ENCODE peak calls at places on chromosomes 16 and 17, in four cellular contexts. E, H, U and N are unnamed samples.

GRCh38 chr17:4585203-4585939 is 1.0 kb downstream of the SMTNL2 start:
- DNase-seq in E (no peak), H (no peak), U (no peak), N (no peak)

GRCh38 chr17:12089809-12090384 is 69.2 kb downstream of the MAP2K4 start:
- DNase-seq in E (no peak), H (no peak), U (peak), N (peak)

GRCh38 chr16:88701541-88702363 is 4.5 kb downstream of the RNF166 start:
- DNase-seq in E (no peak), H (no peak), U (no peak), N (no peak)

GRCh38 chr17:28623696-28624095 is 9.7 kb upstream of the RSKR start:
- DNase-seq in E (no peak), H (no peak), U (no peak), N (no peak)

GRCh38 chr17:72381597-72382397 is 261.0 kb downstream of the SOX9 start:
- DNase-seq in E (no peak), H (no peak), U (no peak), N (no peak)

GRCh38 chr17:59287887-59288286 is 43.6 kb upstream of the YPEL2 start:
- DNase-seq in E (no peak), H (no peak), U (no peak), N (no peak)

GRCh38 chr17:30808785-30809286 is 15.7 kb downstream of the CRLF3 start:
- DNase-seq in E (no peak), H (no peak), U (no peak), N (peak)

GRCh38 chr17:12530126-12530525 is 135.6 kb upstream of the MYOCD start:
- DNase-seq in E (no peak), H (no peak), U (no peak), N (no peak)

GRCh38 chr16:14302399-14303181 is 231.5 kb downstream of the MRTFB start:
- DNase-seq in E (no peak), H (peak), U (no peak), N (peak)

GRCh38 chr16:88789593-88789992 is 4.6 kb upstream of the PIEZO1 start:
- DNase-seq in E (no peak), H (no peak), U (no peak), N (no peak)

GRCh38 chr17:50169121-50169764 is 3.4 kb downstream of the SGCA start:
- DNase-seq in E (peak), H (no peak), U (peak), N (peak)

GRCh38 chr17:6162216-6162615 is 92.0 kb downstream of the WSCD1 start:
- DNase-seq in E (no peak), H (no peak), U (no peak), N (no peak)

GRCh38 chr17:66450008-66450856 is 147.8 kb downstream of the PRKCA start:
- DNase-seq in E (no peak), H (no peak), U (no peak), N (peak)

GRCh38 chr16:53433930-53434435 is 288 bp upstream of the RBL2 start:
- DNase-seq in E (peak), H (no peak), U (peak), N (peak)

GRCh38 chr16:11957591-11958395 is 7.2 kb upstream of the TNFRSF17 start:
- DNase-seq in E (no peak), H (no peak), U (peak), N (no peak)

GRCh38 chr16:66562986-66563385 is 3.3 kb upstream of the CMTM1 start:
- DNase-seq in E (no peak), H (no peak), U (no peak), N (no peak)

GRCh38 chr16:59210955-59211541 is 476.9 kb upstream of the GOT2 start:
- DNase-seq in E (peak), H (no peak), U (peak), N (peak)

GRCh38 chr17:8380049-8380448 is 2.9 kb downstream of the RPL26 start:
- DNase-seq in E (no peak), H (no peak), U (no peak), N (no peak)

GRCh38 chr16:19131809-19132777 is 18.3 kb downstream of the ITPRIPL2 start:
- DNase-seq in E (no peak), H (no peak), U (no peak), N (no peak)

GRCh38 chr17:49932131-49932723 is 36.8 kb upstream of the DLX4 start:
- DNase-seq in E (no peak), H (no peak), U (no peak), N (no peak)

GRCh38 chr17:46194393-46195216 is 1.4 kb upstream of the KANSL1 start:
- DNase-seq in E (no peak), H (no peak), U (peak), N (peak)

GRCh38 chr17:65278820-65279184 is 141.6 kb downstream of the RGS9 start:
- DNase-seq in E (no peak), H (no peak), U (no peak), N (no peak)

GRCh38 chr17:65277576-65277975 is 140.4 kb downstream of the RGS9 start:
- DNase-seq in E (peak), H (no peak), U (peak), N (peak)

GRCh38 chr17:65279456-65279855 is 142.3 kb downstream of the RGS9 start:
- DNase-seq in E (no peak), H (no peak), U (no peak), N (no peak)

GRCh38 chr17:65283704-65284103 is 146.5 kb downstream of the RGS9 start:
- DNase-seq in E (no peak), H (peak), U (peak), N (no peak)

DNA sequence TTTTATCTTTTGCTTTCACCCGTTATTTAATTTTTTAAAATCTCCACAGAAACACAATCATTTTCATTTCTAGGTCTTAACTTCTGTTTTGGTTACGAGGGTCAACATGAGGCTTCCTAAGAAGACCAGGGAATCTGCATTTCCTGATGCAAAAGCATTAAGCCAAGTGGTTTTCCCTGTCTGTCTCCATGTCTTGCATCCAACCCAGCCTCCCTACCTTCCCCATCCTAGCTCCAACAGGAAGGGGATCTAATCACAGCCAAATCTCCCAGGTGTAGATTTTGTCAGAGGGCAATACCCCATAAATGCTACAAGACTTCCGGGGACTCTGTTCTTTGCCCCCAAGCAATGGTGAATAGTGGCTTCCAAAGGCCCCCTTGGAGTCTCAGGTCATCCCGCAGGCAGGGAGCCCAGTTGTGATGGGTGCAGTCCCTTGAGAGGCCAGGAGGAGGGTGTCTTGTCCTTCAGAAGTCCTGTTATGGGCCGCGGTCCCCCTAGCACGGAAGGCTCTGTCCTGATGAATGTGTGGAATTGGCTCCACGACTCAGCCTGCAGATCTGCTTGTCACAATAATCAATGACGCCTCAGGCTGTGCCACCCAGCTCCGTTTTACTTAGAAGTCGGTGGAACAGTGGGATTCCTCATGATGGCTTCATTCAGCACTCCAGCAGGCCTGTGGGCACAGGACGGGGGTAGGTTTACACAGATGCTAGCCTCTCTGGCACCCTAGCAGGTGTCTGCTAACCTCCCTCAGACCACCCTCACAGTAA is 141.1 kb downstream of the RGS9 start:
- DNase-seq in E (peak), H (peak), U (peak), N (peak)
- TF ChIP-seq CTCF in E (peak), H (peak), U (peak), N (peak)

GRCh38 chr16:85910073-85910853 is 11.3 kb downstream of the IRF8 start:
- DNase-seq in E (no peak), H (no peak), U (no peak), N (no peak)
- H3K4me3 ChIP-seq in E (no peak), H (no peak), U (no peak), N (no peak)

DNA sequence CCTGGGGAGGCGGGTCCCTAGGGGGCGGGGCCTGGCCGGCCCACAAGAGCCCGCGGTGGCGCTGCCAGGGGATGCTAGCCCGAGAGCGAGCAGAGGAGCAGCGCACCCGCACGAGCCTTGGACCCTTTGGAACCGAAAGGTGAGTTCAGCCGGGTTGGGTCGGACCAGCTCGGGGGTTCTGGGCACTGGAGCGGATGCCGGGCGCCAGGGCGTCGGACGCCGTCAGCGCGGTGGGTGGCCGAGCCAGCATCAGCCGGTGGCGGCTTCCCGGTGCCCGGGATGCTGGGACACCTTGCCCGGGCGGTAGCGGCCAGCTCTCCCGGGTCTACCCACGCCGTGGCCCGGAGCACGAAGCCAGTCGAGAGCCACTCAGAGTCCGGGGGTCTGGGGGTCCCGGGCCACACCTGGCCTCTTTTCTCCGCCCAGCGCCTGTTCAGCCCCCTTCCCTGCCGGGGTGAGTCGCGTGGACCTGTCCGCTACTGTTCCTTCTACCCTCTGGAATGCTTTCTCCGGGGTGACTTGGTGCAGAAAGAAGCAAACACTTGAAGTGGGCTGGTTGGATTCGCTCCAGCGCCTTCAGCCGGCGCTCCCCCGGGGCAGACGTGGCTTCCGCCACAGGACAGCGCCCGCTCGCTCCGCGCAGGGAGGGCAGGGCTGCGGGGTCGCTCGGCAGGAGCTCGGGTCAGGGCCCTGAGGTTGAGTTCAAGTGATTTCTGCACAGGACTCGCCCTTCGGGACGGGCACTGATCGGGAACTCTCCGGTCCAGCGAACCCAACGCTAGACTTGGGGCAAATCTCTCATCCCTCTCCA is at the start of gene SCNN1G:
- DNase-seq in E (no peak), H (peak), U (no peak), N (no peak)
- TF ChIP-seq CTCF in E (no peak), H (no peak), U (no peak), N (no peak)

GRCh38 chr16:73037331-73037745 is 10.6 kb downstream of the ZFHX3 start:
- DNase-seq in E (no peak), H (no peak), U (no peak), N (no peak)
- H3K4me3 ChIP-seq in E (no peak), H (no peak), U (no peak), N (no peak)